ENCODE peak calls at places on chromosomes 13 and 19, in eight cellular contexts. L is endothelial cell of umbilical vein, M is fibroblast of lung, R is K562, I is keratinocyte, U is H1, K is GM23248, H is neural progenitor cell. O is an unnamed sample.

GRCh38 chr13:23500858-23501257 is 67.4 kb upstream of the SACS start:
- DNase-seq in L (no peak), M (peak; percentile 96), R (no peak), I (no peak), U (no peak), K (peak; percentile 92), H (no peak), O (peak; percentile 85)

GRCh38 chr19:38693380-38694223 is 46.2 kb downstream of the ACTN4 start:
- DNase-seq in L (peak; percentile 85), M (peak; percentile 93), R (no peak), I (peak; percentile 84), U (no peak), K (peak; percentile 79), H (peak; percentile 87), O (peak; percentile 96)

GRCh38 chr19:29396925-29397324 is 128.9 kb upstream of the VSTM2B start:
- DNase-seq in L (no peak), M (no peak), R (no peak), I (no peak), U (no peak), K (no peak), H (no peak), O (no peak)

GRCh38 chr13:28744091-28744536 is 25.3 kb upstream of the SLC46A3 start:
- DNase-seq in L (peak; percentile 96), M (peak; percentile 55), R (peak; percentile 9), I (no peak), U (peak; percentile 44), K (peak; percentile 66), H (no peak), O (peak; percentile 37)

GRCh38 chr19:3243851-3244700 is 19.6 kb downstream of the CELF5 start:
- DNase-seq in L (peak; percentile 43), M (peak; percentile 51), R (peak; percentile 48), I (peak; percentile 36), U (peak; percentile 81), K (peak; percentile 52), H (peak; percentile 89), O (peak; percentile 63)

GRCh38 chr13:39656325-39656677 is 839 bp downstream of the COG6 start:
- DNase-seq in L (no peak), M (no peak), R (no peak), I (no peak), U (no peak), K (peak; percentile 36), H (peak; percentile 4), O (no peak)

GRCh38 chr13:89923731-89924130 is 1423.8 kb upstream of the MIR17HG start:
- DNase-seq in L (no peak), M (peak; percentile 30), R (no peak), I (no peak), U (no peak), K (peak; percentile 60), H (no peak), O (peak; percentile 20)

GRCh38 chr19:32543107-32543900 is 37.7 kb upstream of the PDCD5 start:
- DNase-seq in L (no peak), M (peak; percentile 25), R (no peak), I (no peak), U (no peak), K (no peak), H (no peak), O (peak; percentile 66)

GRCh38 chr13:72565893-72566292 is 161.5 kb downstream of the MZT1 start:
- DNase-seq in L (peak; percentile 25), M (no peak), R (peak; percentile 2), I (no peak), U (no peak), K (peak; percentile 2), H (peak; percentile 65), O (peak; percentile 53)

GRCh38 chr19:6071103-6071485 is 39.2 kb downstream of the RFX2 start:
- DNase-seq in L (no peak), M (peak; percentile 87), R (no peak), I (no peak), U (no peak), K (peak; percentile 91), H (no peak), O (peak; percentile 15)

GRCh38 chr13:74066937-74067336 is 67.3 kb downstream of the KLF12 start:
- DNase-seq in L (peak; percentile 15), M (peak; percentile 46), R (no peak), I (no peak), U (no peak), K (no peak), H (no peak), O (no peak)

GRCh38 chr13:20294497-20294896 is 62.4 kb upstream of the GJB6 start:
- DNase-seq in L (no peak), M (no peak), R (no peak), I (no peak), U (no peak), K (no peak), H (peak; percentile 33), O (peak; percentile 28)

GRCh38 chr19:35206379-35206778 is 22.2 kb downstream of the FAM187B start:
- DNase-seq in L (no peak), M (no peak), R (no peak), I (no peak), U (peak; percentile 26), K (no peak), H (no peak), O (no peak)

GRCh38 chr19:6204212-6204611 is 68.7 kb downstream of the ACSBG2 start:
- DNase-seq in L (no peak), M (no peak), R (no peak), I (no peak), U (no peak), K (peak; percentile 44), H (no peak), O (no peak)

GRCh38 chr19:35143231-35143715 is at the start of gene FXYD7:
- DNase-seq in L (no peak), M (no peak), R (no peak), I (no peak), U (peak; percentile 74), K (no peak), H (peak; percentile 69), O (no peak)

GRCh38 chr19:41923045-41923788 is 5.0 kb downstream of the ERFL start:
- DNase-seq in L (no peak), M (no peak), R (no peak), I (no peak), U (no peak), K (no peak), H (no peak), O (no peak)

GRCh38 chr19:41926028-41926860 is 2.0 kb downstream of the ERFL start:
- DNase-seq in L (no peak), M (no peak), R (no peak), I (no peak), U (no peak), K (no peak), H (peak; percentile 44), O (no peak)

GRCh38 chr19:41926861-41927809 is 1.1 kb downstream of the ERFL start:
- DNase-seq in L (no peak), M (no peak), R (no peak), I (no peak), U (no peak), K (no peak), H (no peak), O (no peak)

GRCh38 chr19:41924151-41925145 is 3.8 kb downstream of the ERFL start:
- DNase-seq in L (no peak), M (no peak), R (no peak), I (no peak), U (no peak), K (no peak), H (no peak), O (no peak)

GRCh38 chr19:41925208-41926003 is 2.8 kb downstream of the ERFL start:
- DNase-seq in L (no peak), M (no peak), R (no peak), I (no peak), U (no peak), K (no peak), H (no peak), O (no peak)
- TF ChIP-seq EZH2 in L (no peak), M (no peak), R (no peak), I (no peak), U (peak; percentile 34), K (no peak), H (no peak), O (no peak)

GRCh38 chr13:112119192-112120030 is 52.5 kb downstream of the SOX1 start:
- DNase-seq in L (no peak), M (no peak), R (no peak), I (no peak), U (no peak), K (no peak), H (no peak), O (no peak)
- H3K27me3 ChIP-seq in L (no peaks in the 10 kb centered on the region), M (no peaks in the 10 kb centered on the region), R (peaks cover 41% of the 10 kb centered on the region), I (no peaks in the 10 kb centered on the region), U (peaks cover 4% of the 10 kb centered on the region), K (no peaks in the 10 kb centered on the region), H (no peaks in the 10 kb centered on the region), O (peaks cover 77% of the 10 kb centered on the region)

GRCh38 chr19:18792661-18793060 is 1.6 kb upstream of the COMP start:
- DNase-seq in L (no peak), M (no peak), R (no peak), I (no peak), U (no peak), K (no peak), H (no peak), O (no peak)

GRCh38 chr19:18789422-18789832 is 1.7 kb downstream of the COMP start:
- DNase-seq in L (no peak), M (no peak), R (no peak), I (no peak), U (no peak), K (no peak), H (no peak), O (no peak)

GRCh38 chr19:18789883-18790565 is 1.1 kb downstream of the COMP start:
- DNase-seq in L (no peak), M (peak; percentile 25), R (peak; percentile 78), I (no peak), U (peak; percentile 82), K (peak; percentile 59), H (peak; percentile 87), O (no peak)

GRCh38 chr19:18790566-18791314 is at the start of gene COMP:
- DNase-seq in L (no peak), M (no peak), R (no peak), I (no peak), U (peak; percentile 61), K (peak; percentile 43), H (peak; percentile 45), O (no peak)

DNA sequence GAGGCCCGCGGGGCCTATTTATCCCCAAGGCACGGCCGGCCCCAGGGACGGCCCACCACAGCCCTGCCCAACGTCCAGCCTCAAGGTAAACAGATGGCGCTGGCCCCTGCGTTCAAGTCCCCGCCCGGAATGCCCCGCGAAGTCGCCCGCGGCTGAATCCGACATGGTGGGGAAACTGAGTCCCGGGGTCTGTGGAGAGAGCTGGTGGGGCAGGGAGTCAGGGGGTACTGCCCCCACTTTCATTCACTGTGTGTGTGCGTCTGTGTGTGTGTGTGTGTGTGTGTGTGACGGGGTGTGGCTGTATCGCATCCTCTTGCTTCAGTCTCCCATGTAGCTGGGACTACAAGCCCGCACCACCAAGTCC is 192 bp upstream of the COMP start:
- DNase-seq in L (no peak), M (no peak), R (no peak), I (no peak), U (no peak), K (no peak), H (no peak), O (no peak)
- TF ChIP-seq EZH2 in L (no peak), M (no peak), R (no peak), I (no peak), U (no peak), K (peak; percentile 57), H (peak; percentile 13), O (no peak)

DNA sequence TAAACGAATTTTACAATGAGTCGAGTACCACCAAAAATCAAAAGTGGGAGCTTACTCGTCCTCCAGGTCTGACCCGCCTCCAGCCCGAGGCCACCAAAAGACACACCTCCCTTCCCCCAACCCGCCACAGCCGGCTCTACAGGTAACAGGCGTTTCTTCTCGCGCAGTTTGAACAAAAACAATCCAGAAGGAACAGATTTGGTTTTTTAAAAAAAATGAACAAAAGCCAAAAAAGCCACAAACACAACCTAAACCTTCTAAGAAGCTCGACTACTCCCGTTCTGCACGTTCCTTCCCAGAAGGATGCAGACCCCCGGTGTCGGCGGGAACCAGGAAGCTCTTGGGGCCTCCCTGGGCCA is 667 bp downstream of the ZDHHC20 start:
- DNase-seq in L (peak; percentile 25), M (no peak), R (peak; percentile 42), I (no peak), U (peak; percentile 62), K (peak; percentile 52), H (peak; percentile 62), O (peak; percentile 57)
- H3K27me3 ChIP-seq in L (no peaks in the 10 kb centered on the region), M (no peaks in the 10 kb centered on the region), R (no peaks in the 10 kb centered on the region), I (no peaks in the 10 kb centered on the region), U (no peaks in the 10 kb centered on the region), K (no peaks in the 10 kb centered on the region), H (no peaks in the 10 kb centered on the region), O (no peaks in the 10 kb centered on the region)